ENCODE peak calls at places on chromosomes 4 and X, in four cellular contexts. A, P, K and S are unnamed samples.

GRCh38 chrX:41468647-41469323 is 21.6 kb downstream of the NYX start:
- DNase-seq in K (no peak), A (no peak), P (no peak), S (no peak)

GRCh38 chrX:120813982-120814381 is 61.7 kb downstream of the CT47B1 start:
- DNase-seq in K (no peak), A (no peak), P (no peak), S (no peak)

GRCh38 chrX:40281341-40282005 is 183.7 kb upstream of the BCOR start:
- DNase-seq in A (no peak), P (no peak), K (no peak), S (no peak)

GRCh38 chr4:112277220-112277619 is 8.5 kb downstream of the TIFA start:
- DNase-seq in K (no peak), A (peak; percentile 21), P (no peak), S (no peak)

GRCh38 chr4:6410078-6410477 is 62.3 kb downstream of the PPP2R2C start:
- DNase-seq in A (no peak), K (no peak), P (no peak), S (no peak)

GRCh38 chr4:154192585-154192984 is 299.0 kb downstream of the DCHS2 start:
- DNase-seq in P (no peak), K (no peak), A (no peak), S (no peak)

GRCh38 chrX:69025802-69026301 is 139.4 kb downstream of the PJA1 start:
- DNase-seq in K (no peak), A (no peak), P (no peak), S (no peak)

GRCh38 chr4:41213563-41214157 is 682 bp downstream of the APBB2 start:
- DNase-seq in K (peak; percentile 62), A (peak; percentile 22), P (peak; percentile 37), S (peak; percentile 21)

GRCh38 chrX:79413009-79413408 is 45.9 kb upstream of the ITM2A start:
- DNase-seq in P (peak; percentile 1), A (no peak), K (no peak), S (no peak)

GRCh38 chrX:54807524-54808108 is at the start of gene MAGED2:
- DNase-seq in A (peak; percentile 13), P (peak; percentile 68), K (peak; percentile 64), S (no peak)

GRCh38 chr4:81913427-81913878 is 441.7 kb upstream of the RASGEF1B start:
- DNase-seq in A (peak; percentile 55), K (no peak), P (peak; percentile 34), S (peak; percentile 24)

GRCh38 chr4:151169223-151169622 is 69.8 kb downstream of the RPS3A start:
- DNase-seq in P (no peak), K (peak; percentile 80), A (peak; percentile 65), S (no peak)

GRCh38 chr4:55545133-55545532 is 1.6 kb downstream of the CLOCK start:
- DNase-seq in P (peak; percentile 44), A (no peak), K (no peak), S (no peak)

GRCh38 chr4:90474484-90474883 is 347.3 kb downstream of the CCSER1 start:
- DNase-seq in P (no peak), A (no peak), K (no peak), S (peak; percentile 2)

GRCh38 chr4:60884545-60884944 is 315.6 kb upstream of the ADGRL3 start:
- DNase-seq in A (no peak), K (no peak), P (no peak), S (no peak)

GRCh38 chrX:136168929-136169735 is 21.8 kb downstream of the FHL1 start:
- DNase-seq in P (peak; percentile 92), A (peak; percentile 54), K (no peak), S (no peak)

GRCh38 chrX:70470850-70471289 is 26.2 kb downstream of the DLG3 start:
- DNase-seq in P (no peak), A (no peak), K (no peak), S (no peak)

GRCh38 chrX:63250253-63250868 is 100.8 kb downstream of the SPIN4 start:
- DNase-seq in K (no peak), A (peak; percentile 61), P (peak; percentile 72), S (peak; percentile 4)

GRCh38 chr4:138327334-138327733 is 85.2 kb upstream of the SLC7A11 start:
- DNase-seq in K (no peak), P (no peak), A (no peak), S (no peak)

GRCh38 chr4:44701037-44701436 is 22.8 kb downstream of the GUF1 start:
- DNase-seq in P (no peak), A (no peak), K (no peak), S (no peak)

DNA sequence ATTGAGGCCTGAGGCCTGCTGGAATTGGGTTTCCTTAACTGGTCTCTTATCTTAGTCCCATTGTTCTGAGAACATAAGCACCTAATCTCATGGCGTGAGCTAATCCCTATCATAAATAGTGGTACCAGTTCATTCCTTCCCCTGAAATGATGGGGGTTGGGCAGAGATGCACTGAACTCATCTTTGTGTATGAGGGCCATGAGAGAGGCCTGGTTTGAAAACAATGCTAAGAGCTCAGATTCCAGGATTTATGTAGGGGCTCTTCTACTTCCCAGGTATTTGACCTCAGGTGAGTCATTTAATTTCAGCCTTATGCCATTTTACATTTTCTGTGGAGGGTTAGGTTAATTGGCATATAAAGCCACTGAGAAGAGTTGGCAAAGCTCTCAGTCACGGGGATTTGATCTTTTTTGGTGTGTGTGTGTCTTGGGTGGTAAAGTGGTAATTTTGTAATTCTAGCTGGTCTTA is 4.4 kb downstream of the RBM3 start:
- DNase-seq in A (no peak), P (no peak), K (no peak), S (no peak)
- TF ChIP-seq POLR2A in A (no peak), P (no peak), K (no peak), S (no peak)

DNA sequence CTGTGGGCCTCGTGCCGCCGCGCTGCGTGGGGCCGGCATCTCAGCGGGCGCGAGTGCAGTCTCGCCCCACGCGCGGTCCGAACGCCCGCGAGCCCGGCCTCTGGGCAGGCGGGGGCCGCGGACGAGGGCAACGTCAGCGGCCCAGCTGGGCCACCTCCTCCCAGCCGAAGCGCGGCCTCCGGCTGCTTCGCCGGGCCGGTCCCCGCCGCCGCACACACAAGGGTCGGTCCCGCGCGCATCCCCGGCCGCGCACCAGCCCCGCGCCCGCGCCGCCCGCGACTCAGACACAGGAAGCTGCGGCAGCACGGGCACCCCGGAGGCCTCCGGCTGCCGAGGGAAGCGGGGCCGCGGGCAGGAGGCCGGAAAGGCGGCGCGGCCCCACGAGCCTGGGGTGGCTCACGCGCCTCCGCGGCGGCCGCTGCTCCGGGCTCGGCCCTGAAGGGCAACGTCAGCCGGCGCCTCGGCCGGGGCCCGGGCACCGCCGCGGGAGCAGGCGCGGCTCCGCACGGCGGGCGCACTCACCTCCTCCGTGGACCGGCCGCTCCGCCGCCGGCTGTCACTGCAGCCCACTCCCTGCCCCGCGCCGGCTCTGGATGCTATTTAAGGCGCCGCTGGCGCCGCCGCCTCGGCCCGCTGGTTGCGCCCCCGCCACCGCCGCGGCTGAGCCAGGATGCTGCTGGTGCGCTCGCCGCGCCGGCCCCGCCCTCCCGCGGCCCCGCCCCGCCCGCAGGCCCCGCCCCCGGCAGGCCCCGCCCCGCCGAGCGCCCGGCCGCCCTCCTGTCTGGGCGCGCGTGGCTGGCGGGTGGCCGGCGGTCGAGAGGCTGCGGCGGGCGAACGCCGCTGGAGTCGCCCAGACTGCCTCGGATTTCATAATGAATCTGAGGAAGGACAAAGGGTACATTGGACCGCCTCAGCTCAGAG is at the start of gene ACSL1:
- DNase-seq in P (peak; percentile 48), K (peak; percentile 82), A (peak; percentile 84), S (peak; percentile 41)
- TF ChIP-seq POLR2A in P (no peak), K (no peak), A (peak; percentile 63), S (peak; percentile 36)

DNA sequence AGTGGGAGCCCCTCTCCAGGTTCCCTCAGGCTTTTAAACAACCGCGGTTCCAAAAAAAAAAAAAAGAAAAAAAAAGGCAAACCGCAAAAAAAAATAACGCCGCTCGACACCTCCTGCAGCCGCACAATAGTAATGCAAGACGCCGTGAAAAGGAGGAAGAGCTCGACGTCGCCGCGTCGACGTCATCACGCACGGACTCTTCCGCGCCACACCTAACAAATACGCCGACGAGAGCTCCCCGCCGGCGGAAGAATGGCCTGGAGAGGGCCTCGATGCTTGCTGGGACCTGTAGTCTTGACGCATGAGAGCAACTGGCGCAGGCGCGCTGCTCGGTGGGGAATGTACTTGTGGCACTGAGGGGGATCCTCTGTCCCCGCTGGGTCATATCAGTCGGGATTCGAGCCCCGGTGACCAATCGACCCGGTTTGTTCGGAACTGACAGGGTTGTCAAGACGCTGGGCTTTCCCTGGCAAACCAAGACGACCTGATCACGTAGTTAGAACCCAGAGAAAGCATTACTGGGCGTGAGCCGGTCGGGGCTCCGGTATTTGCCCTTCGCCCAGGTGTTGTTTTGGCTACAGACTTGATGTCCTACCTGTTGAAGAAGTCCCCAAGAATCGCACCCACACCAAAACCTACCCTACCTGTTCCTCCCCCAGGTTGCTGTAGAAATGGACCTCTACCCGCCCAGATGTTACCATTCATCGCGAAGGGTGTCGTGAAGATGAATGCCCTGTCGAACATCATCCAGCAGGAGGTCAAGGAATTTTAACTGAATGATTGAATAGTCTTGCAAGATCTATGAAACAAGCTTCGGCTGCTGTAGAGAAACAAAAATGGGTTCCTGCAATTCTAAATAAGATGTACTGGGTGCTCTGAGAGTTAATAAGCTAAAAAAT is at the start of gene CBR4:
- DNase-seq in A (peak; percentile 99), P (peak; percentile 99), K (peak; percentile 97), S (peak; percentile 97)
- TF ChIP-seq POLR2A in A (peak; percentile 94), P (peak; percentile 91), K (peak; percentile 65), S (peak; percentile 80)

GRCh38 chr4:78776729-78777555 is 792 bp downstream of the BMP2K start:
- DNase-seq in P (peak; percentile 64), A (peak; percentile 63), K (no peak), S (peak; percentile 16)

GRCh38 chr4:78777556-78777900 is 1.4 kb downstream of the BMP2K start:
- DNase-seq in P (no peak), A (no peak), K (no peak), S (no peak)

GRCh38 chr4:78776031-78776728 is at the start of gene BMP2K:
- DNase-seq in K (peak; percentile 81), P (peak; percentile 80), A (peak; percentile 80), S (peak; percentile 60)

GRCh38 chr4:78774395-78774794 is 1.8 kb upstream of the BMP2K start:
- DNase-seq in K (no peak), P (no peak), A (no peak), S (no peak)

DNA sequence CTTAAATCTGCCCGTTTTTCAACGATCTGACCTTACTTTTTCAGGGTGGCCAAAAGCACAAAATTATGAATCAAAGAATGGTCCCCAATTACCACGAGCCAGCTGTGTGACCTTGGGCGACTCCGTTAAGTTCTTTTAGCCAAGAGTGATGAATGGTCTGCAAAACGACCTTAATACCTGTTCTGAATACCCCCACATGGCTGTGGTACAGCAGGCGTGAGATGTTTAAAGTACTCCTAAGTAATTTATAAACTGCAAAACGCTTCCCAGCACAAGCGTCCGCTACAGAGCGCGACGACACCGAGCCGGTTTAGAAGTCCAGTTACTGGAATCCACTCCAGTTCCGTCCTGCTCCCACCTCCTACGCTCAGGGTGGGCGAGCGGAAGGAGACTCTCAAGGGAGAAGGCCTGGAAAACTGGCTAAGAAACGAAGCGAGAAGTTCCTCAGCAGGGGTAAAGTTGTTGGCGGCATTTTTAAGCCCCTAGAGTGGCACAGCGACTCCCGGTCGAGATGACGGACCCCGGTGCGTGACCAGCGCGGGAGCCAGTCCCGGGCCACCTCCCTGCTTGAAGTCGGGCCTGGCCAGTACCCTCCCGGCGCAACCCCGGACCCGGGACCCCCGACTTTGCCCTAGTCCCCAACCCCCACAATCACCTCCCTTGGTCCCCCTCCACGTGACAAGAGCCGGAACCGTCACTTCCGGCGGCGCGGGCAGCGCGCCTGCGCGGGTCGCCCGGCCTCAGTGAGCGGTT is 696 bp upstream of the BMP2K start:
- DNase-seq in A (peak; percentile 89), P (peak; percentile 77), K (peak; percentile 91), S (peak; percentile 51)
- TF ChIP-seq POLR2A in A (peak; percentile 67), P (peak; percentile 82), K (peak; percentile 28), S (peak; percentile 38)

GRCh38 chrX:72131317-72132294 is at the start of gene RTL5:
- DNase-seq in A (peak; percentile 85), P (peak; percentile 73), K (peak; percentile 89), S (peak; percentile 71)
- TF ChIP-seq POLR2A in A (no peak), P (no peak), K (peak; percentile 33), S (no peak)

GRCh38 chr4:168654206-168655174 is 157.6 kb downstream of the PALLD start:
- DNase-seq in A (no peak), P (no peak), K (no peak), S (no peak)
- TF ChIP-seq POLR2A in A (no peak), P (no peak), K (no peak), S (no peak)